ENCODE peak calls at places on chromosome 15, in four cellular contexts. Z is ascending aorta, M is body of pancreas, Y is tibial artery. A is an unnamed sample.

GRCh38 chr15:77940548-77940947 is 137.0 kb downstream of the TBC1D2B start:
- DNase-seq in Y (no peak), M (no peak), Z (no peak), A (no peak)

GRCh38 chr15:29656636-29657475 is 165.4 kb downstream of the TJP1 start:
- DNase-seq in Z (no peak), Y (no peak), M (no peak), A (no peak)

GRCh38 chr15:43186003-43186353 is 775 bp downstream of the CCNDBP1 start:
- DNase-seq in Z (no peak), M (peak; percentile 20), Y (no peak), A (peak; percentile 49)

GRCh38 chr15:74291101-74292071 is 55.3 kb downstream of the CCDC33 start:
- DNase-seq in M (peak; percentile 77), Y (peak; percentile 68), Z (no peak), A (peak; percentile 72)

GRCh38 chr15:81575436-81576123 is 201.6 kb upstream of the TMC3 start:
- DNase-seq in M (no peak), Y (no peak), Z (no peak), A (no peak)

GRCh38 chr15:85582719-85583089 is 202.3 kb downstream of the AKAP13 start:
- DNase-seq in M (peak; percentile 66), Y (peak; percentile 59), Z (no peak), A (peak; percentile 68)

GRCh38 chr15:68315035-68315434 is 37.5 kb downstream of the FEM1B start:
- DNase-seq in M (peak; percentile 0), Y (no peak), Z (no peak), A (no peak)

GRCh38 chr15:67618312-67618711 is 75.8 kb downstream of the MAP2K5 start:
- DNase-seq in Z (no peak), Y (no peak), M (no peak), A (no peak)

GRCh38 chr15:51853987-51854386 is 24.5 kb downstream of the TMOD3 start:
- DNase-seq in Z (no peak), M (no peak), Y (no peak), A (no peak)

GRCh38 chr15:80204231-80204630 is 47.8 kb downstream of the CTXND1 start:
- DNase-seq in Z (no peak), M (no peak), Y (no peak), A (peak; percentile 5)

GRCh38 chr15:58705105-58705504 is 44.4 kb downstream of the ADAM10 start:
- DNase-seq in M (no peak), Y (no peak), Z (no peak), A (no peak)

GRCh38 chr15:84946772-84947489 is 34.7 kb upstream of the PDE8A start:
- DNase-seq in Z (no peak), M (peak; percentile 47), Y (no peak), A (no peak)

GRCh38 chr15:41796457-41796856 is 22.2 kb downstream of the MAPKBP1 start:
- DNase-seq in M (no peak), Z (no peak), Y (no peak), A (no peak)

GRCh38 chr15:101702077-101702476 is 22.2 kb downstream of the TARS3 start:
- DNase-seq in Y (no peak), Z (no peak), M (no peak), A (no peak)

GRCh38 chr15:68307131-68307928 is 29.8 kb downstream of the FEM1B start:
- DNase-seq in M (no peak), Z (no peak), Y (no peak), A (peak; percentile 13)

GRCh38 chr15:33013827-33014445 is 180.6 kb downstream of the FMN1 start:
- DNase-seq in Y (no peak), M (no peak), Z (no peak), A (no peak)

GRCh38 chr15:84699538-84700191 is 16.3 kb downstream of the SEC11A start:
- DNase-seq in Z (no peak), M (no peak), Y (no peak), A (no peak)

DNA sequence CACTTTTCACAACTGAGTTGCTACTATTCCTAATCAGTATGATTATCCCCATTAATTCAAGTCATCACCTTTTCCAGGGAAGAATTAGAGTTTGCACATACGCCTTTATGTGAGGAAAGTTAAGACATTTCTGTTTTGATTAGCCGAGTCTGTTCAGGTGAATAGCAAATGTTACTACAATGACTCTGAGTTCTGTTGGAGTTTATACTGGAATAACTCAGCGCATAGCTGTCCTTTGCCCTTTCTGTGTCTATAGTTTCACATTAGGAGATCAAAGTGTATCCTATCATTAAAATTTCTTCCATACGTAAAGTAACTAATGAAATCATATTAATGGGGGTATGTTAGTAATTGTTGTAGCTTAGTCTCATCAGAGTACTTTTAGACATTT is 4.9 kb downstream of the RAB8B start:
- DNase-seq in M (no peak), Y (no peak), Z (no peak), A (no peak)
- H3K27ac ChIP-seq in M (no peak overlapping the region), Y (peak overlapping the region; percentile 27), Z (peak overlapping the region; percentile 47), A (peak overlapping the region; percentile 10)

DNA sequence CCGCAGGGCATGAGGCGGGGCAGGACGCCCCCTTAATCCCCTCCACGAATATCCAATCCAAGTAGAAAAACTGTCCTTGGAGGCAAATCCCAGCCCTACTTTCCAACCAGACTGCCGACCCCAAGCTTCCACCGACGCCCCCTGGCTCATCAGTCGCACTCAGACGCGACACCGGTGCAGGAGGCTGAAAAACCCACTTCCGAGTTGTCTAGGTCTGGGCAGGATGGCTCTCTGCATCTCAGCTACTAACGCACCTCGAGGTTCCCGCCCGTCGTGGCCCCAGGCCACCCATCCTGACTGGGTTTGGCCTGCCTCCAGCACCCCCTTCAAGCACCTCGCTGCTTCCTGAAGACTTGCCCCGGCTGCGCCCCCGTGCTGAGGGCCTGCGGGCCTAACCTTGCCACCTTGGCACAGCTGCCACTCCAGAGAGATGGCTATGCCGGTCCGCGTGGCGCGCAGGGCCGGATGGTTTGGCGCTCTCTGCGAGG is 15.5 kb downstream of the RGMA start:
- DNase-seq in Y (no peak), M (peak; percentile 35), Z (no peak), A (no peak)
- H3K4me3 ChIP-seq in Y (peak overlapping the region; percentile 81), M (no peak overlapping the region), Z (peak overlapping the region; percentile 81), A (no peak overlapping the region)

DNA sequence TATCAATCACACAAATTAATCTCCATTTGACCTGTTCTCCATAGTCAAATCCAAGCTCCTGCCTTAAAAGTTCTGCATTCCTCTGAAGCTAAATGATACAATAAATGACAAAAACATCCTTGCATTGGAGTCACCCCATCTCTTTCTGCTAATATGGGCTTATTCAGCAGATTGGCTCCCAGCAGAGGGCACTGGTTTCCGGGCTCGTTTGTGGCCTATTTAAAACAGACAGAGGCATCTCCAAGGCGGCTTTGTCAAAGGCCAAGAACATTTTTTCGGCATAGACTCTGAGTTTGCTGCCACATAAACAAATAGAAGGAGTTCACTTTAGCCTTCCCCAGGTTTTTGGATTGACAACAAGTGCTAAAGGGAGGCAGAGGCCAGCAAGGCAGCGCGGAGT is 204.4 kb upstream of the RASGRP1 start:
- DNase-seq in M (no peak), Y (peak; percentile 31), Z (no peak), A (peak; percentile 18)
- TF ChIP-seq CTCF in M (peak; percentile 18), Y (peak; percentile 11), Z (peak; percentile 30), A (no peak)

DNA sequence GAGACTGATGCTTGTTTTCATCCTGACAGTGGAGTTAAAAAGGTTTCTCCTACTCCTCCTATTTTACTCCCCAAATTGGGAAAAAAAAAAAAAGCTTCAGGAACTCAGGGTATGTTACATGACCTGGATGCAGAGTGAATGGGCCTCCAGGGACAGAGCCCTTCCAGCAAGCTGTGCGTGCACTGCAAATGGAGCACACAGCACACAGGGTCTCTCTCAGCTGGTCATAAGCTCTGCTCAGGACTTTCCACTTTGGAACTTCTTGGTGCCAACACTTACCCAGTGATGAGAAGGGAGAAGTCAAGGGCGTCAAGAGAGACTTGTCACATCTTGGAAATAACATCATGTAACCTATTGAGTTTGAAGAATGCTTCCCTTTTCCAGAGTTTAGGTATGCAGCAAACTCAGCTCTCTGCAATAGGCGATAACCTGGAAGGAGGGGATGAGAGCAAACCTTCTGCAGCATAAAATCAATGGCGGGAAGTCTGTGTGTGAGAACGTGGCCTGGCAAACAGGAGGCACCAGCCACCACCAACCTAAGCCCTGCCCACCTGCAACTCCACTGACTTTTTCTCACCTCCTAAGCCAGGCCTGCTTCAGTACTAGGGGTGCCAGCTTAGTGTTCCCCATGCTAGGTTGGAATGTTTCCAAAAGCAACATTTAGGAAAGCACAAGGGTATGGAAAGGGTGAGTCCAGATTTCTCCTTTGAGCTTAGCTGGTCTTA is 39.8 kb downstream of the MYZAP start:
- DNase-seq in M (peak; percentile 40), Z (no peak), Y (no peak), A (no peak)
- H3K27ac ChIP-seq in M (peak overlapping the region; percentile 16), Z (no peak overlapping the region), Y (no peak overlapping the region), A (no peak overlapping the region)

GRCh38 chr15:50180091-50180490 is 1.9 kb upstream of the SLC27A2 start:
- DNase-seq in M (no peak), Z (no peak), Y (no peak), A (no peak)

GRCh38 chr15:50181983-50182232 is at the start of gene SLC27A2:
- DNase-seq in Y (no peak), Z (no peak), M (peak; percentile 55), A (peak; percentile 68)

GRCh38 chr15:50182233-50183013 is 427 bp downstream of the SLC27A2 start:
- DNase-seq in Z (no peak), M (peak; percentile 16), Y (no peak), A (peak; percentile 25)

GRCh38 chr15:50180578-50180977 is 1.4 kb upstream of the SLC27A2 start:
- DNase-seq in Y (no peak), Z (no peak), M (no peak), A (no peak)

GRCh38 chr15:50181206-50181982 is 602 bp upstream of the SLC27A2 start:
- DNase-seq in M (no peak), Z (no peak), Y (no peak), A (no peak)
- H3K4me3 ChIP-seq in M (peak overlapping the region; percentile 79), Z (peak overlapping the region; percentile 65), Y (peak overlapping the region; percentile 37), A (peak overlapping the region; percentile 82)

DNA sequence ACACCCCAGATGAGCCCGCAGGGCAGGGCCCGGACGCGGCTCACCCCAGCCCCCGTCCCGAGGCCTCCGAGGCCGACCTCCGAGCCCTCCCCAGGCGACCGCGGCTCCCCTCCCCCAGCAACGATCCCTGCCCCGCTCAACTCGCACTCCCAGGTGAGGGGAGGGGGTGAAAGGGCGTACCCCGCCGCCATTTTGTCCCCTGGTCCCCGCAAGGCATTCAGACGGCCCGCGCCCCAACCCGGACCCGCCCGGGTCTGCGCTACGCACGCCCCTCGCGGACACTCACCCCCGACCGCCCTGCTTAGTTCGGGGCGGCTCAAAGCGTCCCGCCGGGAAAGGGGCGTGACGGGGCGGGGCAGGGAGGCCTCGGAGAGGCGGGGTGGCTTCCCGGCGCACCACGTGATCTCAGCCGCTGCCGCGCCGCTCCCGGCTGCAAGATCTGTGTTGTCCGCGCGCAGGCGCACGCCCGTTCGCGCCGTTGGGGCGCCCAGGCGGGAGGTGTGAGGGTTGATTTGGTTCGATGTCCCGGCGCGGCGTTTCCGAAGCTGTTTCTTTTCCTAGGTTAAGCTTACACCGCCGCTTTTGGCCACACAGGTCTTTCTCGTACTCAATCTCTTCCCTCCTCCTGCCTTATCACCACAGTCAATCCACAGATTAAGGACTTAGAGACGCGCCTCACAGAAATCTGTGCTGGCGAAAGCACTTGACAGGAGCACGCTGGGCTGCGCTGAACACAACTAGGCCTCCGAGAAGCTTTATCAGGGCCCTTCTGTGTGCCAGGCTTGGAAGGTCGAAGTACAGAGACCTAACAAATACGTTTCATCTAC is at the start of gene SCAPER:
- DNase-seq in Z (peak; percentile 80), M (peak; percentile 93), Y (peak; percentile 92), A (peak; percentile 96)
- TF ChIP-seq CTCF in Z (no peak), M (no peak), Y (peak; percentile 5), A (no peak)

GRCh38 chr15:89115547-89115946 is 27.3 kb downstream of the ABHD2 start:
- DNase-seq in Y (no peak), Z (no peak), M (peak; percentile 84), A (peak; percentile 72)

GRCh38 chr15:89117790-89118189 is 29.5 kb downstream of the ABHD2 start:
- DNase-seq in M (peak; percentile 11), Z (no peak), Y (no peak), A (no peak)

GRCh38 chr15:89118481-89118989 is 30.3 kb downstream of the ABHD2 start:
- DNase-seq in M (no peak), Y (no peak), Z (no peak), A (no peak)

GRCh38 chr15:89114974-89115373 is 26.7 kb downstream of the ABHD2 start:
- DNase-seq in M (peak; percentile 71), Z (no peak), Y (peak; percentile 76), A (no peak)

GRCh38 chr15:89116404-89116803 is 28.1 kb downstream of the ABHD2 start:
- DNase-seq in Z (no peak), Y (no peak), M (peak; percentile 20), A (no peak)
- H3K27ac ChIP-seq in Z (peak overlapping the region; percentile 96), Y (peak overlapping the region; percentile 98), M (peak overlapping the region; percentile 93), A (peak overlapping the region; percentile 58)

A was measured in colonic mucosa.